ENCODE peak calls at places on chromosomes 13 and 19, in five cellular contexts. Z, O, H, B and P are unnamed samples.

GRCh38 chr19:56377105-56377924 is 16.0 kb downstream of the ZNF582 start:
- DNase-seq in H (no peak), Z (no peak), O (no peak), B (no peak), P (no peak)

GRCh38 chr19:44817725-44818469 is 9.0 kb downstream of the BCAM start:
- DNase-seq in O (no peak), B (no peak), H (no peak), Z (no peak), P (no peak)

GRCh38 chr19:5001547-5002131 is 32.7 kb downstream of the KDM4B start:
- DNase-seq in Z (no peak), O (no peak), H (no peak), B (peak; percentile 88), P (peak; percentile 59)

GRCh38 chr19:17322854-17323253 is 11.8 kb downstream of the ANO8 start:
- DNase-seq in H (no peak), B (no peak), Z (no peak), O (peak; percentile 58), P (no peak)

GRCh38 chr19:54388803-54389144 is 24.0 kb upstream of the LAIR1 start:
- DNase-seq in H (no peak), O (no peak), Z (no peak), B (no peak), P (no peak)

GRCh38 chr13:68929055-68929454 is 1178.6 kb upstream of the ATXN8OS start:
- DNase-seq in O (no peak), H (no peak), B (no peak), Z (no peak), P (no peak)

GRCh38 chr19:33717878-33718277 is 78.8 kb upstream of the KCTD15 start:
- DNase-seq in H (no peak), B (no peak), Z (no peak), O (no peak), P (no peak)

GRCh38 chr13:26497991-26498423 is 59.5 kb upstream of the WASF3 start:
- DNase-seq in H (no peak), O (no peak), Z (no peak), B (peak; percentile 95), P (no peak)

GRCh38 chr13:26855921-26856320 is 95.3 kb upstream of the GPR12 start:
- DNase-seq in H (no peak), B (no peak), Z (no peak), O (no peak), P (no peak)

GRCh38 chr13:96539791-96540190 is 449.9 kb downstream of the HS6ST3 start:
- DNase-seq in Z (no peak), H (no peak), B (no peak), O (no peak), P (no peak)

GRCh38 chr19:33758541-33759013 is 38.1 kb upstream of the KCTD15 start:
- DNase-seq in Z (no peak), O (no peak), B (no peak), H (no peak), P (no peak)

GRCh38 chr13:46577656-46578589 is 25.0 kb downstream of the LRCH1 start:
- DNase-seq in Z (no peak), B (peak; percentile 40), H (no peak), O (peak; percentile 66), P (no peak)
- H3K4me3 ChIP-seq in Z (no peak overlapping the region), B (no peak overlapping the region), H (no peak overlapping the region), O (no peak overlapping the region), P (no peak overlapping the region)

GRCh38 chr19:41877490-41877876 is 404 bp downstream of the CD79A start:
- DNase-seq in B (no peak), O (no peak), Z (no peak), H (no peak), P (no peak)

GRCh38 chr19:41879080-41879479 is 2.0 kb downstream of the CD79A start:
- DNase-seq in B (no peak), H (no peak), Z (no peak), O (no peak), P (no peak)

GRCh38 chr19:41880329-41880708 is 2.7 kb upstream of the ARHGEF1 start:
- DNase-seq in Z (no peak), B (no peak), O (no peak), H (no peak), P (no peak)

GRCh38 chr19:41877916-41878905 is 1.1 kb downstream of the CD79A start:
- DNase-seq in Z (no peak), O (no peak), B (no peak), H (no peak), P (no peak)

DNA sequence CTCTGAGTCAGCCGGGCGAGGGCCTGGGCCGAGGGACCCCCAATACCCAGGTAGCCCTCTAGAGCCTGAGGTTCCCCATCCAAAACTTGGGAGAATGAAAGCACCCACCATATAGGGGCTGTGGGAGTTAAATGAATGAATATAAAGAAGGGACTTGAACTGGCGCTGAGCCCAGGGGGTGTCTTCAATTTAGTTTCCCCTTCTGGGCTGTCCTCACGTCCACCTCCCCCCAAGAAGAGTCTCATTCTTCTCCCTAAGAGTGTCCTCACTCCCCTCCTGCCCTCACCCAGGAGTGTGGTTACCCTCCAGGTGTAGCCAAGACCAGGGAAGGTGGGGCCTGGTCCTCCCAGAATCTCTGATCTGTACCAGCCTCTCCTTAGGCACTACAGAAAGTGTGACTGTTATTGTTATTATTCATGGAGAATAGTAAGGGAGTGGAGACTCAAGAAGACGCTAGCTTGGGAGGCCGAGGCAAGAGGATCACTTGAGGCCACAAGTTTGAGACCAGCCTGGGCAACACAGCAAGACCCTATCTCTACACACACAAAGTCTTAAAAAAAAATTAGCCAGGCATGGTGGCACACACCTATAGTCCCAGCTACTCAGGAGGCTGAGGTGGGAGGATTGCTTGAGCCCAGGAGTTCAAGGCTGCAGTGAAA is 2.7 kb downstream of the CD79A start:
- DNase-seq in B (no peak), Z (no peak), O (no peak), H (no peak), P (no peak)
- H3K4me3 ChIP-seq in B (no peak overlapping the region), Z (no peak overlapping the region), O (no peak overlapping the region), H (no peak overlapping the region), P (no peak overlapping the region)

GRCh38 chr13:29923554-29924481 is 73.4 kb upstream of the UBL3 start:
- DNase-seq in Z (peak; percentile 97), B (peak; percentile 99), O (peak; percentile 90), H (peak; percentile 92), P (peak; percentile 95)
- H3K4me3 ChIP-seq in Z (no peak overlapping the region), B (no peak overlapping the region), O (no peak overlapping the region), H (no peak overlapping the region), P (no peak overlapping the region)

DNA sequence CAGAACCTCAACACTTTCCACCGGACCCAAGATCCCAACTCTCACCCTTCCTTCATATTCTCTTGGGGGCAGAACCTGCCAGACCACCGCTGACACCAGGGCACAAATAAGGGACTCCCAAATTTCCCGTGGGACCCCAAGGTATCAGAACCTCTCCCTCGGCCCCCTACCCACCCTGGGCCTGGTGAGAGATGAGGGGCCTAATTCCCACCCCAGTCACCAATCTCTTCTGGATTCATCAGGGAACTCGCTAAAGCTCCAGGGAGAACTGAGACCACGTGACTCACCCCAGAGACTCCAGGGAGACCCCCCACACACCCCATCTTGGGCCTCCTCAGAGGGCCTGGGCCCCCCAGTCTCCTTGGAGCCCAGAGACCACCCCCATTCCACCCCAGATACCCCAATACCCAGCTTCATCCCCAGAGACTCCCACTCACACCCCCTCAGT is 1.8 kb downstream of the LMNB2 start:
- DNase-seq in B (no peak), H (no peak), Z (no peak), O (no peak), P (no peak)
- H3K4me3 ChIP-seq in B (peak overlapping the region; percentile 85), H (no peak overlapping the region), Z (no peak overlapping the region), O (no peak overlapping the region), P (no peak overlapping the region)

GRCh38 chr13:48029859-48030258 is 7.7 kb upstream of the NUDT15 start:
- DNase-seq in B (no peak), Z (no peak), H (no peak), O (no peak), P (no peak)

DNA sequence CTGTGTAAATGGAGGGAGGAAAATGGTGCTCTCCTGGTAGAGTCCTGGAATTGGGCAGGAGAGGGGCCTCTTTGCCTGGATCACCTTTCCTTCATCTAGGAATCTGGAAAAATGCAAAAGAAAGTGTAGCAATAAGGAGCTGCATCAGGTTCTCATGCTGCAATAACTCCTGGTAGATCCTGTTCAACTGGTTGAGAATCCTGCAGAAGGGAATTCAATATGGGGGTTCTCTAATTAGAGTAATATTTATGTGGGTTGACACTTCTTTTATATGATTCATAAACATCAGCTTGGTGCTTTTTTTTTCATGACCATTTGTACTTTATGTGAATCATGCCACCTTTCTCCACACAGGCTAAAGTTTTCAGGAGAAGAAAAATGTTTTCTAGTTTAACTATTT is 9.5 kb upstream of the NUDT15 start:
- DNase-seq in O (no peak), B (no peak), H (no peak), Z (no peak), P (no peak)
- H3K4me3 ChIP-seq in O (no peak overlapping the region), B (no peak overlapping the region), H (no peak overlapping the region), Z (no peak overlapping the region), P (no peak overlapping the region)

GRCh38 chr19:51016798-51017683 is 2.5 kb downstream of the KLK10 start:
- DNase-seq in Z (peak; percentile 65), B (peak; percentile 36), H (peak; percentile 51), O (no peak), P (peak; percentile 54)
- H3K4me3 ChIP-seq in Z (no peak overlapping the region), B (no peak overlapping the region), H (no peak overlapping the region), O (peak overlapping the region; percentile 27), P (no peak overlapping the region)